ENCODE peak calls at places on chromosomes 7 and 10, in seven cellular contexts. Y is neural progenitor cell, M is colonic mucosa, Z is HCT116, O is IMR-90, B is GM23248, W is DND-41. H is an unnamed sample.

GRCh38 chr7:125383324-125383723 is 453.7 kb upstream of the POT1 start:
- DNase-seq in Y (no peak), M (no peak), O (no peak), B (no peak), W (no peak), Z (no peak), H (no peak)

GRCh38 chr10:68155615-68156205 is 46.4 kb downstream of the MYPN start:
- DNase-seq in M (no peak), Z (no peak), W (no peak), B (peak; percentile 75), Y (no peak), O (peak; percentile 50), H (no peak)

GRCh38 chr7:954330-955238 is at the start of gene ADAP1:
- DNase-seq in Y (peak; percentile 81), Z (no peak), B (peak; percentile 58), O (peak; percentile 47), M (peak; percentile 51), W (no peak), H (no peak)

GRCh38 chr10:110837418-110838120 is 34.2 kb upstream of the PDCD4 start:
- DNase-seq in Y (no peak), O (no peak), M (no peak), Z (no peak), W (no peak), B (no peak), H (no peak)

GRCh38 chr10:93334901-93335312 is 147.2 kb downstream of the MYOF start:
- DNase-seq in W (no peak), Y (no peak), M (no peak), B (peak; percentile 73), O (peak; percentile 41), Z (peak; percentile 83), H (no peak)

GRCh38 chr10:86871563-86872183 is 85.7 kb downstream of the MMRN2 start:
- DNase-seq in O (peak; percentile 58), Z (no peak), M (no peak), W (no peak), Y (peak; percentile 10), B (no peak), H (no peak)

GRCh38 chr10:290026-290725 is 154.9 kb downstream of the ZMYND11 start:
- DNase-seq in M (no peak), W (no peak), O (no peak), B (peak; percentile 93), Y (no peak), Z (no peak), H (no peak)

GRCh38 chr7:351681-352480 is 61.9 kb downstream of the FOXL3 start:
- DNase-seq in B (peak; percentile 16), Z (no peak), M (no peak), O (no peak), Y (no peak), W (peak; percentile 41), H (no peak)

GRCh38 chr7:158421394-158421793 is 166.2 kb downstream of the PTPRN2 start:
- DNase-seq in M (no peak), Z (no peak), B (no peak), W (no peak), O (no peak), Y (no peak), H (no peak)

GRCh38 chr7:153942036-153942435 is 110.2 kb upstream of the DPP6 start:
- DNase-seq in W (no peak), M (no peak), B (no peak), Y (no peak), O (no peak), Z (no peak), H (no peak)

GRCh38 chr7:155069992-155070827 is at the start of gene HTR5A:
- DNase-seq in W (peak; percentile 93), Z (peak; percentile 33), B (peak; percentile 94), O (peak; percentile 80), M (peak; percentile 79), Y (peak; percentile 98), H (peak; percentile 30)

GRCh38 chr10:124290095-124290795 is 128.5 kb downstream of the OAT start:
- DNase-seq in M (peak; percentile 27), B (no peak), Z (no peak), Y (no peak), O (peak; percentile 6), W (no peak), H (no peak)

GRCh38 chr7:2631924-2632716 is at the start of gene TTYH3:
- DNase-seq in Z (no peak), Y (no peak), M (no peak), B (no peak), O (no peak), W (peak; percentile 45), H (no peak)

GRCh38 chr7:129855234-129855673 is 97.5 kb downstream of the UBE2H start:
- DNase-seq in B (peak; percentile 91), M (no peak), W (no peak), O (peak; percentile 98), Y (no peak), Z (no peak), H (peak; percentile 85)

GRCh38 chr10:71978476-71978875 is 14.3 kb downstream of the CHST3 start:
- DNase-seq in B (no peak), M (no peak), Y (peak; percentile 55), W (no peak), O (no peak), Z (no peak), H (no peak)

GRCh38 chr7:30713397-30713796 is 31.1 kb upstream of the CRHR2 start:
- DNase-seq in Y (no peak), O (no peak), Z (no peak), B (peak; percentile 43), W (no peak), M (no peak), H (no peak)

GRCh38 chr10:31099664-31100063 is 68.0 kb upstream of the ZNF438 start:
- DNase-seq in Z (peak; percentile 81), M (peak; percentile 67), O (peak; percentile 36), B (no peak), W (no peak), Y (no peak), H (no peak)

GRCh38 chr10:67088035-67088434 is 162.2 kb downstream of the LRRTM3 start:
- DNase-seq in Z (no peak), B (no peak), Y (no peak), W (no peak), M (no peak), O (no peak), H (peak; percentile 16)

GRCh38 chr10:62230344-62231138 is 38.1 kb downstream of the RTKN2 start:
- DNase-seq in Y (no peak), Z (no peak), O (peak; percentile 22), M (no peak), B (peak; percentile 35), W (no peak), H (no peak)

GRCh38 chr7:51366930-51367613 is 50.5 kb upstream of the COBL start:
- DNase-seq in O (peak; percentile 26), B (peak; percentile 69), Z (no peak), W (peak; percentile 34), Y (peak; percentile 87), M (peak; percentile 45), H (peak; percentile 0)

GRCh38 chr7:42262907-42263466 is 26.0 kb upstream of the GLI3 start:
- DNase-seq in O (peak; percentile 70), M (no peak), W (no peak), Z (no peak), B (peak; percentile 92), Y (peak; percentile 7), H (no peak)

DNA sequence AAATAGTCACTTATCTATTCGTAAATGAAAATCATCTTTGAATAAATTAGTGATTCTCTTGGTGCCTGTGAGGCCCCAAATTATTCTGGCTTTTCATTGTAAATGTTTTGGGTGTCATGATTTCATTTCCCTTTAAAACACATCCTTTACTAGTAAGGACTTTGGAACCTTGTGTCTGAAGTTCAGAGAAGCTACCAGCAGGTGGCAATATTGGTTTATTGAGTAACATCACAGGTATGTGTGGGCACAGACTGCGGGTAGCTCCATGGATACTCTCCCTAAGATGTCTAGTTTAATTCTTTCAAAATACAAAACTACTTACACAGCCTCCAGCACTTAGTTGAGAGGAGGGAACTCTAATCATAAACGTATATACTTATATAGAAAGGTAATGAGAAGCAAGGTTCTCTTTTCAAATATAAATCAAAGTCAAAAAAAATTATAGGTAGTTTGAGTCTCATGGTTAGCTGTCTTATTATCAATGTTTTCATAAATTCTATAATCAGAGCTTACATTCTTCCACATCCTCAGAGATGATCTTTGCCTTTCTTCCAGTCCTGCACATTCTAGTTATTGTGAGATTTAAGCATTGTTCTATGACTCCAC is 449.6 kb downstream of the GRM8 start:
- DNase-seq in B (peak; percentile 74), W (peak; percentile 53), O (peak; percentile 51), Y (peak; percentile 81), M (peak; percentile 63), Z (peak; percentile 68), H (peak; percentile 50)
- H3K27ac ChIP-seq in B (no peak overlapping the region), W (no peak overlapping the region), O (no peak overlapping the region), Y (no peak overlapping the region), M (no peak overlapping the region), Z (no peak overlapping the region), H (no peak overlapping the region)

GRCh38 chr7:55524558-55525310 is 47.6 kb downstream of the VOPP1 start:
- DNase-seq in W (no peak), B (no peak), Y (no peak), Z (no peak), M (no peak), O (no peak), H (no peak)
- H3K9ac ChIP-seq in W (no peak overlapping the region), B (no peak overlapping the region), Y (no peak overlapping the region), Z (no peak overlapping the region), M (no peak overlapping the region), O (no peak overlapping the region), H (no peak overlapping the region)

GRCh38 chr7:111560773-111561658 is 1.3 kb downstream of the IMMP2L start:
- DNase-seq in M (no peak), B (peak; percentile 33), Y (peak; percentile 10), O (peak; percentile 50), Z (no peak), W (no peak), H (no peak)
- H3K27ac ChIP-seq in M (no peak overlapping the region), B (no peak overlapping the region), Y (no peak overlapping the region), O (no peak overlapping the region), Z (peak overlapping the region; percentile 73), W (peak overlapping the region; percentile 74), H (no peak overlapping the region)

DNA sequence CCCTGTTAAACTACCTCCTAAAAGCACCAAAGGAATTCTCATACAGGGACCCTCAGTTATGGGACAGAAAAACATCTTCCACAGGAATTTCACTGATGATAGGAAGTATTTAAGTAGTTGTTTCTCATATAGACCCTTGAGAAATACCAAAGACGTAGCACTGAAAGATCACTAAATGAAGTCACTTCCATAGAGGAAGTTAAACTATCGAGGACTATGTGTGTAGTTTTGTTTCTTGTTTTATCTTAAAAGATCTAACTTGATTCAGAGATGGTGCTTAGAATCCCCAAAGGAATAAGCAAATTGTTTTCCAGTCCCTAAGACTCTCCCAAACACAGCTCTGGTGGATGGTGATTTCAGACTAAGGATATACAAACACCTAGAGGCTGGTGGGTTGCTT is 94.8 kb upstream of the AFAP1L2 start:
- DNase-seq in Z (no peak), M (no peak), O (no peak), B (no peak), Y (no peak), W (no peak), H (no peak)
- H3K9ac ChIP-seq in Z (no peak overlapping the region), M (peak overlapping the region; percentile 68), O (no peak overlapping the region), B (no peak overlapping the region), Y (no peak overlapping the region), W (no peak overlapping the region), H (no peak overlapping the region)